ENCODE peak calls at places on chromosomes 16 and 17, in nine cellular contexts. One of them, this sample, is unnamed. For H3K4me1, the result is how much of the 10 kb centered on the place peaks cover.

GRCh38 chr16:528111-529011 is 849 bp downstream of the CAPN15 start:
- DNase-seq in HCT116: no peak
- DNase-seq in ascending aorta: no peak
- DNase-seq in tibial nerve: no peak
- DNase-seq in Peyer's patch: peak
- DNase-seq in heart right ventricle: no peak
- DNase-seq in naive thymus-derived CD4-positive, alpha-beta T cell: peak
- DNase-seq in left ventricle myocardium inferior: no peak
- DNase-seq in neuronal stem cell: no peak
- DNase-seq in this sample: no peak

GRCh38 chr17:38794221-38794620 is 5.1 kb downstream of the PIP4K2B start:
- DNase-seq in HCT116: no peak
- DNase-seq in ascending aorta: no peak
- DNase-seq in tibial nerve: no peak
- DNase-seq in Peyer's patch: no peak
- DNase-seq in heart right ventricle: no peak
- DNase-seq in naive thymus-derived CD4-positive, alpha-beta T cell: no peak
- DNase-seq in left ventricle myocardium inferior: no peak
- DNase-seq in neuronal stem cell: no peak
- DNase-seq in this sample: no peak

GRCh38 chr17:78376161-78376560 is 2.3 kb upstream of the PGS1 start:
- DNase-seq in HCT116: no peak
- DNase-seq in ascending aorta: no peak
- DNase-seq in tibial nerve: no peak
- DNase-seq in Peyer's patch: no peak
- DNase-seq in heart right ventricle: no peak
- DNase-seq in naive thymus-derived CD4-positive, alpha-beta T cell: no peak
- DNase-seq in left ventricle myocardium inferior: no peak
- DNase-seq in neuronal stem cell: no peak
- DNase-seq in this sample: no peak

GRCh38 chr16:68370921-68371651 is 60.3 kb downstream of the PRMT7 start:
- DNase-seq in HCT116: no peak
- DNase-seq in ascending aorta: no peak
- DNase-seq in tibial nerve: no peak
- DNase-seq in Peyer's patch: peak
- DNase-seq in heart right ventricle: no peak
- DNase-seq in naive thymus-derived CD4-positive, alpha-beta T cell: no peak
- DNase-seq in left ventricle myocardium inferior: no peak
- DNase-seq in neuronal stem cell: no peak
- DNase-seq in this sample: peak

GRCh38 chr17:79691931-79692330 is 38.8 kb upstream of the ENPP7 start:
- DNase-seq in HCT116: no peak
- DNase-seq in ascending aorta: no peak
- DNase-seq in tibial nerve: peak
- DNase-seq in Peyer's patch: no peak
- DNase-seq in heart right ventricle: peak
- DNase-seq in naive thymus-derived CD4-positive, alpha-beta T cell: no peak
- DNase-seq in left ventricle myocardium inferior: peak
- DNase-seq in neuronal stem cell: no peak
- DNase-seq in this sample: no peak

GRCh38 chr17:17129466-17129865 is 76.7 kb downstream of the PLD6 start:
- DNase-seq in HCT116: no peak
- DNase-seq in ascending aorta: no peak
- DNase-seq in tibial nerve: no peak
- DNase-seq in Peyer's patch: no peak
- DNase-seq in heart right ventricle: no peak
- DNase-seq in naive thymus-derived CD4-positive, alpha-beta T cell: no peak
- DNase-seq in left ventricle myocardium inferior: no peak
- DNase-seq in neuronal stem cell: no peak
- DNase-seq in this sample: no peak

GRCh38 chr16:30896890-30897730 is 696 bp downstream of the CTF1 start:
- DNase-seq in HCT116: peak
- DNase-seq in ascending aorta: peak
- DNase-seq in tibial nerve: peak
- DNase-seq in Peyer's patch: peak
- DNase-seq in heart right ventricle: peak
- DNase-seq in naive thymus-derived CD4-positive, alpha-beta T cell: peak
- DNase-seq in left ventricle myocardium inferior: peak
- DNase-seq in neuronal stem cell: peak
- DNase-seq in this sample: peak

GRCh38 chr16:74623214-74623842 is 16.4 kb upstream of the GLG1 start:
- DNase-seq in HCT116: no peak
- DNase-seq in ascending aorta: no peak
- DNase-seq in tibial nerve: peak
- DNase-seq in Peyer's patch: no peak
- DNase-seq in heart right ventricle: no peak
- DNase-seq in naive thymus-derived CD4-positive, alpha-beta T cell: no peak
- DNase-seq in left ventricle myocardium inferior: no peak
- DNase-seq in neuronal stem cell: peak
- DNase-seq in this sample: no peak

GRCh38 chr16:878071-878784 is 77.7 kb upstream of the GNG13 start:
- DNase-seq in HCT116: peak
- DNase-seq in ascending aorta: no peak
- DNase-seq in tibial nerve: no peak
- DNase-seq in Peyer's patch: peak
- DNase-seq in heart right ventricle: no peak
- DNase-seq in naive thymus-derived CD4-positive, alpha-beta T cell: no peak
- DNase-seq in left ventricle myocardium inferior: peak
- DNase-seq in neuronal stem cell: no peak
- DNase-seq in this sample: no peak

GRCh38 chr16:2090481-2090797 is 42.7 kb downstream of the TSC2 start:
- DNase-seq in HCT116: no peak
- DNase-seq in ascending aorta: no peak
- DNase-seq in tibial nerve: no peak
- DNase-seq in Peyer's patch: no peak
- DNase-seq in heart right ventricle: peak
- DNase-seq in naive thymus-derived CD4-positive, alpha-beta T cell: no peak
- DNase-seq in left ventricle myocardium inferior: no peak
- DNase-seq in neuronal stem cell: no peak
- DNase-seq in this sample: no peak

GRCh38 chr17:15944720-15945492 is at the start of gene ADORA2B:
- DNase-seq in HCT116: no peak
- DNase-seq in ascending aorta: no peak
- DNase-seq in tibial nerve: no peak
- DNase-seq in Peyer's patch: peak
- DNase-seq in heart right ventricle: peak
- DNase-seq in naive thymus-derived CD4-positive, alpha-beta T cell: peak
- DNase-seq in left ventricle myocardium inferior: peak
- DNase-seq in neuronal stem cell: peak
- DNase-seq in this sample: peak

GRCh38 chr17:1188812-1189211 is 9.0 kb upstream of the ABR start:
- DNase-seq in HCT116: no peak
- DNase-seq in ascending aorta: peak
- DNase-seq in tibial nerve: peak
- DNase-seq in Peyer's patch: peak
- DNase-seq in heart right ventricle: peak
- DNase-seq in naive thymus-derived CD4-positive, alpha-beta T cell: no peak
- DNase-seq in left ventricle myocardium inferior: peak
- DNase-seq in neuronal stem cell: no peak
- DNase-seq in this sample: no peak

GRCh38 chr17:4584835-4585187 is 482 bp downstream of the SMTNL2 start:
- DNase-seq in HCT116: no peak
- DNase-seq in ascending aorta: no peak
- DNase-seq in tibial nerve: no peak
- DNase-seq in Peyer's patch: no peak
- DNase-seq in heart right ventricle: no peak
- DNase-seq in naive thymus-derived CD4-positive, alpha-beta T cell: no peak
- DNase-seq in left ventricle myocardium inferior: no peak
- DNase-seq in neuronal stem cell: no peak
- DNase-seq in this sample: no peak

GRCh38 chr17:9256944-9257629 is 235.8 kb downstream of the NTN1 start:
- DNase-seq in HCT116: no peak
- DNase-seq in ascending aorta: no peak
- DNase-seq in tibial nerve: no peak
- DNase-seq in Peyer's patch: no peak
- DNase-seq in heart right ventricle: no peak
- DNase-seq in naive thymus-derived CD4-positive, alpha-beta T cell: no peak
- DNase-seq in left ventricle myocardium inferior: no peak
- DNase-seq in neuronal stem cell: no peak
- DNase-seq in this sample: no peak

GRCh38 chr16:80819988-80820387 is 15.6 kb upstream of the CDYL2 start:
- DNase-seq in HCT116: no peak
- DNase-seq in ascending aorta: no peak
- DNase-seq in tibial nerve: no peak
- DNase-seq in Peyer's patch: no peak
- DNase-seq in heart right ventricle: no peak
- DNase-seq in naive thymus-derived CD4-positive, alpha-beta T cell: no peak
- DNase-seq in left ventricle myocardium inferior: no peak
- DNase-seq in neuronal stem cell: no peak
- DNase-seq in this sample: no peak

DNA sequence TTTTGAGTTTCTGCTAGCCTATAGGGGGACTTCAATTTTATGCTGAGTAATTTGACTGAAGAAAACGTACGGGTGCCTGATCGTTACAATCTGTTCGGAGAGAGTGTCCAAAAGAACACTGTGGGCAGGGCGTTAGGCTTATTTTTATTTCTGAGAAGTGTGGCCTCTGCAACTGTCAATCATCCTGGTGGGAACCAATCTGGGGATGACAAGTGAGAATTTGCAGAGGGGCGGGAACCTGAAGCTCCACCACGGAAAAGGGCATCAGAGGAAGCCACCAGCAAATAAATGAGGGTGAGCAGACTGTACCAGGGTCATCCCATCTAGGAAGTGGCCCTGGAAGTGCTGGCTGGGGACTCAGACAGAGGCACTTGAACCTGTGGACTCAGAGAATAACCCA is 12.0 kb upstream of the CDYL2 start:
- DNase-seq in HCT116: no peak
- DNase-seq in ascending aorta: no peak
- DNase-seq in tibial nerve: no peak
- DNase-seq in Peyer's patch: no peak
- DNase-seq in heart right ventricle: no peak
- DNase-seq in naive thymus-derived CD4-positive, alpha-beta T cell: no peak
- DNase-seq in left ventricle myocardium inferior: no peak
- DNase-seq in neuronal stem cell: no peak
- DNase-seq in this sample: no peak
- H3K27ac ChIP-seq in HCT116: no peak
- H3K27ac ChIP-seq in ascending aorta: no peak
- H3K27ac ChIP-seq in tibial nerve: no peak
- H3K27ac ChIP-seq in Peyer's patch: no peak
- H3K27ac ChIP-seq in heart right ventricle: no peak
- H3K27ac ChIP-seq in naive thymus-derived CD4-positive, alpha-beta T cell: no peak
- H3K27ac ChIP-seq in left ventricle myocardium inferior: no peak
- H3K27ac ChIP-seq in neuronal stem cell: no peak
- H3K27ac ChIP-seq in this sample: no peak

GRCh38 chr17:51260237-51260959 is at the start of gene UTP18:
- DNase-seq in HCT116: peak
- DNase-seq in ascending aorta: peak
- DNase-seq in tibial nerve: peak
- DNase-seq in Peyer's patch: peak
- DNase-seq in heart right ventricle: peak
- DNase-seq in naive thymus-derived CD4-positive, alpha-beta T cell: peak
- DNase-seq in left ventricle myocardium inferior: peak
- DNase-seq in neuronal stem cell: peak
- DNase-seq in this sample: peak
- H3K4me1 ChIP-seq in HCT116: under half
- H3K4me1 ChIP-seq in ascending aorta: under half
- H3K4me1 ChIP-seq in tibial nerve: half or more
- H3K4me1 ChIP-seq in Peyer's patch: under half
- H3K4me1 ChIP-seq in heart right ventricle: half or more
- H3K4me1 ChIP-seq in naive thymus-derived CD4-positive, alpha-beta T cell: under half
- H3K4me1 ChIP-seq in left ventricle myocardium inferior: half or more
- H3K4me1 ChIP-seq in neuronal stem cell: under half
- H3K4me1 ChIP-seq in this sample: under half

DNA sequence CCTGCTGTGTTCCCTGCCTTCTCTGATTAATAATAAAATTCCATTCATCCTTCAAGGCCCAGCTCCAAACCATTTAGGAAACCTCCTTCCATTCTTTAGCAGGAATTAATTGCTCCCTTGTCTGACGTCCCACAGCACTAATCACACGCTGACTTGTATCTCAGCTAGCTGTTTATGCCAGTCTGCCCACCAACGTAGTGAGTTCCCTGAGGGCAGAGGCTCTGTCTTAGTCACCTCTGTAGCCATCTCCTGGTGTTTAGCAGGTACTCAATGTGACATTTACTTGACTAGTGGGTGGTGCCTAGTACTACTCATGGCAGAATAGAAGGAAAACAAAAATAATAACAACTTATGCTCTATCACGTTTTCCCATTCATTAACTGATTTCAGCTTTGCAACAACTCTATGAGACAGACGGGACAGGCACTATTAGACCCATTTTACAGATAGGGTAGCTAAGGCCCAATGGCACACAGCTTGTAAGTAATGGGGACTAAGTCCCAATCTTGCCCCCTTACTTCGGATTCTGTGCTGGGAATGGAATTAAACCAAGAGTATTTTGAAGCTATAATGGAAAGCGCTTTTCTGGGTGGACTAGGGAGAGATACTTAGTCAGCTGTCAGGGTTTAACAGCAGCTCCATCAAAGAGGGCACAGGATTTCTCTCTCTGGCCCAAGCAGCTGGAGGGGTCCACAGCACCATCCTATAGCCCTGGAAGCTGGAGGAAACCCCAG is 931 bp upstream of the WIPF2 start:
- DNase-seq in HCT116: no peak
- DNase-seq in ascending aorta: no peak
- DNase-seq in tibial nerve: no peak
- DNase-seq in Peyer's patch: no peak
- DNase-seq in heart right ventricle: no peak
- DNase-seq in naive thymus-derived CD4-positive, alpha-beta T cell: no peak
- DNase-seq in left ventricle myocardium inferior: no peak
- DNase-seq in neuronal stem cell: no peak
- DNase-seq in this sample: no peak
- H3K27ac ChIP-seq in HCT116: no peak
- H3K27ac ChIP-seq in ascending aorta: peak
- H3K27ac ChIP-seq in tibial nerve: no peak
- H3K27ac ChIP-seq in Peyer's patch: no peak
- H3K27ac ChIP-seq in heart right ventricle: peak
- H3K27ac ChIP-seq in naive thymus-derived CD4-positive, alpha-beta T cell: peak
- H3K27ac ChIP-seq in left ventricle myocardium inferior: peak
- H3K27ac ChIP-seq in neuronal stem cell: no peak
- H3K27ac ChIP-seq in this sample: peak

DNA sequence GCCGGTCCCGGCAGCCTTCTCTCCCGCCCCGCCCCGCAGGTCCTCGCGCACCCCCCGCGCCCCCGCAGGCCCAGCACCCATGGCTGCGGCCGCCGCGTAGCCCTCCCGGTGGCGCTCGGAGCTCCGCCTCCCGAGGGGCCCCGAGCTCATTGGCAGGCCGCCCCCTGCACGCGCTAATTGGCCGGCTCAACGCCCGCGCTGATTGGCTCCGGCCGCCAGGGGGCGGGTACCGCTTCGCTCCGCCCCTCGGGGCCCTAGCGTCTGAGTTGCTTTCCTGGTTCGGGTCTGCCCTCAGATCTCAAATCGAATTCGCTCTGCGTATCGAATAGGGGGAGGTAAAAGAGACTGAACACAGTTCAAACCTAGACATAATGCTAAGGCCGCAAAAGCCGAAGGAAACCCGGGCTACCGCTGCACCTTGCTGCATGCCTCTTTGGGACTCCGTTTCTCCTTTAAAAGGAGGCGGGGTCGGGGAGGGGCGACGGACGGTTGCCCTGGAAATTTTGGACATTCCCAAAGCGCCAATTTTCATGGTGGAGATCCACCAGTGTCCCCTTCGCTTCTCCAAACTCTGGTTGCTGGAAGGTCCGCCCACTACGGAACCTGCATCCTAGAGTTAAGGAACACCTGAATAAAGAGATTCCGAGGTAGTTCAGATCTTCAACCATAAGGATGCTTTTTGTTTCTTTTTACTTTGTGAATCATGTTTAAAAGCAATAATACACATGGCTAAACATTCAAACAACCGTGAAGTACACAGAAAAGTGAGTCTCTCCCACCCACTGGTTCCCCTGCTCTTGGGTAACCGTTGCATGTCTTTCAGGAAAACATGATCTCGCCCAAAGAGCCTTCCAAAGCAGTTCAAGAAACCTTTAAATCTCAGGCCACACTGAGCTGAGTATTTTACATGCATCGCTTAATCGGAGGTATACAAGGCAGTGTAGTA is at the start of gene DEXI:
- DNase-seq in HCT116: peak
- DNase-seq in ascending aorta: peak
- DNase-seq in tibial nerve: peak
- DNase-seq in Peyer's patch: peak
- DNase-seq in heart right ventricle: peak
- DNase-seq in naive thymus-derived CD4-positive, alpha-beta T cell: peak
- DNase-seq in left ventricle myocardium inferior: peak
- DNase-seq in neuronal stem cell: peak
- DNase-seq in this sample: peak
- H3K4me1 ChIP-seq in HCT116: half or more
- H3K4me1 ChIP-seq in ascending aorta: half or more
- H3K4me1 ChIP-seq in tibial nerve: half or more
- H3K4me1 ChIP-seq in Peyer's patch: under half
- H3K4me1 ChIP-seq in heart right ventricle: half or more
- H3K4me1 ChIP-seq in naive thymus-derived CD4-positive, alpha-beta T cell: half or more
- H3K4me1 ChIP-seq in left ventricle myocardium inferior: half or more
- H3K4me1 ChIP-seq in neuronal stem cell: under half
- H3K4me1 ChIP-seq in this sample: half or more